ENCODE peak calls at places on chromosomes 11 and 22, in five cellular contexts. One of them, this sample, is unnamed.

GRCh38 chr11:46290598-46291309 is 13.3 kb downstream of the CREB3L1 start:
- DNase-seq in effector memory CD4-positive, alpha-beta T cell: no peak
- DNase-seq in CD8-positive, alpha-beta memory T cell: no peak
- DNase-seq in OCI-LY7: no peak
- DNase-seq in CD8-positive, alpha-beta T cell: no peak
- DNase-seq in this sample: no peak

GRCh38 chr11:113952070-113952469 is 22.8 kb upstream of the HTR3A start:
- DNase-seq in effector memory CD4-positive, alpha-beta T cell: no peak
- DNase-seq in CD8-positive, alpha-beta memory T cell: no peak
- DNase-seq in OCI-LY7: no peak
- DNase-seq in CD8-positive, alpha-beta T cell: no peak
- DNase-seq in this sample: no peak

GRCh38 chr11:120500414-120500936 is 11.1 kb upstream of the GRIK4 start:
- DNase-seq in effector memory CD4-positive, alpha-beta T cell: no peak
- DNase-seq in CD8-positive, alpha-beta memory T cell: no peak
- DNase-seq in OCI-LY7: no peak
- DNase-seq in CD8-positive, alpha-beta T cell: no peak
- DNase-seq in this sample: no peak

GRCh38 chr11:57305523-57305922 is 19.2 kb downstream of the TNKS1BP1 start:
- DNase-seq in effector memory CD4-positive, alpha-beta T cell: no peak
- DNase-seq in CD8-positive, alpha-beta memory T cell: no peak
- DNase-seq in OCI-LY7: no peak
- DNase-seq in CD8-positive, alpha-beta T cell: no peak
- DNase-seq in this sample: no peak

GRCh38 chr11:86678823-86679222 is 6.4 kb upstream of the ME3 start:
- DNase-seq in effector memory CD4-positive, alpha-beta T cell: no peak
- DNase-seq in CD8-positive, alpha-beta memory T cell: no peak
- DNase-seq in OCI-LY7: no peak
- DNase-seq in CD8-positive, alpha-beta T cell: no peak
- DNase-seq in this sample: no peak

GRCh38 chr11:83257638-83258229 is 28.4 kb downstream of the CCDC90B start:
- DNase-seq in effector memory CD4-positive, alpha-beta T cell: no peak
- DNase-seq in CD8-positive, alpha-beta memory T cell: no peak
- DNase-seq in OCI-LY7: no peak
- DNase-seq in CD8-positive, alpha-beta T cell: no peak
- DNase-seq in this sample: no peak

GRCh38 chr11:65036931-65037330 is 4.1 kb upstream of the SAC3D1 start:
- DNase-seq in effector memory CD4-positive, alpha-beta T cell: no peak
- DNase-seq in CD8-positive, alpha-beta memory T cell: no peak
- DNase-seq in OCI-LY7: no peak
- DNase-seq in CD8-positive, alpha-beta T cell: no peak
- DNase-seq in this sample: no peak

GRCh38 chr11:76656571-76657081 is 13.9 kb downstream of the LRRC32 start:
- DNase-seq in effector memory CD4-positive, alpha-beta T cell: no peak
- DNase-seq in CD8-positive, alpha-beta memory T cell: no peak
- DNase-seq in OCI-LY7: no peak
- DNase-seq in CD8-positive, alpha-beta T cell: no peak
- DNase-seq in this sample: no peak

GRCh38 chr11:12276356-12276755 is 101.0 kb upstream of the PARVA start:
- DNase-seq in effector memory CD4-positive, alpha-beta T cell: no peak
- DNase-seq in CD8-positive, alpha-beta memory T cell: no peak
- DNase-seq in OCI-LY7: no peak
- DNase-seq in CD8-positive, alpha-beta T cell: no peak
- DNase-seq in this sample: no peak

GRCh38 chr11:117186431-117186761 is 7.9 kb downstream of the SIDT2 start:
- DNase-seq in effector memory CD4-positive, alpha-beta T cell: no peak
- DNase-seq in CD8-positive, alpha-beta memory T cell: no peak
- DNase-seq in OCI-LY7: no peak
- DNase-seq in CD8-positive, alpha-beta T cell: no peak
- DNase-seq in this sample: no peak

GRCh38 chr22:47278655-47279054 is 516.2 kb downstream of the TBC1D22A start:
- DNase-seq in effector memory CD4-positive, alpha-beta T cell: no peak
- DNase-seq in CD8-positive, alpha-beta memory T cell: no peak
- DNase-seq in OCI-LY7: no peak
- DNase-seq in CD8-positive, alpha-beta T cell: no peak
- DNase-seq in this sample: no peak
- H3K9me3 ChIP-seq in effector memory CD4-positive, alpha-beta T cell: no peaks in the 10 kb centered on the region
- H3K9me3 ChIP-seq in CD8-positive, alpha-beta memory T cell: no peaks in the 10 kb centered on the region
- H3K9me3 ChIP-seq in OCI-LY7: no peaks in the 10 kb centered on the region
- H3K9me3 ChIP-seq in CD8-positive, alpha-beta T cell: no peaks in the 10 kb centered on the region
- H3K9me3 ChIP-seq in this sample: no peaks in the 10 kb centered on the region

GRCh38 chr11:37264783-37265182 is 666.7 kb upstream of the RAG2 start:
- DNase-seq in effector memory CD4-positive, alpha-beta T cell: no peak
- DNase-seq in CD8-positive, alpha-beta memory T cell: no peak
- DNase-seq in OCI-LY7: no peak
- DNase-seq in CD8-positive, alpha-beta T cell: no peak
- DNase-seq in this sample: no peak

GRCh38 chr11:37259734-37260133 is 661.7 kb upstream of the RAG2 start:
- DNase-seq in effector memory CD4-positive, alpha-beta T cell: no peak
- DNase-seq in CD8-positive, alpha-beta memory T cell: no peak
- DNase-seq in OCI-LY7: no peak
- DNase-seq in CD8-positive, alpha-beta T cell: no peak
- DNase-seq in this sample: no peak

DNA sequence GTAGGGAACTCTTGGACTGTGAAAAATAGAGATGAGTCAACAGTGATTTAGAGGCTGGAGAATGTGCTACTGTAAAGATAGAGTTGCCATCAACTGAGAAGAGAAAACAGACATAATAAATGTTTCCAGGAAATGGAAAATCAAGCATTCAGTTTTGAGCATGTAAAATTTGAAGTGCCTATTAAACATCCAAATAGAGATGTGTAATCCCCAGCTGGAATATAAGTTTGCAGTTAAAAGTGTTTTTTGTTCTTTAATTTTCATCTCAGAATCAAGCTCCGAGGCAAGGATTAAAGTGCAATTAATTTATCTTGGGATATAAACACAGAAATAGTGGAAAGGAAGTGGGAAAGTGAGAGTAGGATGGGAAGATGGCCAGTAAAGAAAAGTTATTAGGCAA is 666.0 kb upstream of the RAG2 start:
- DNase-seq in effector memory CD4-positive, alpha-beta T cell: no peak
- DNase-seq in CD8-positive, alpha-beta memory T cell: no peak
- DNase-seq in OCI-LY7: no peak
- DNase-seq in CD8-positive, alpha-beta T cell: no peak
- DNase-seq in this sample: no peak
- H3K9me3 ChIP-seq in effector memory CD4-positive, alpha-beta T cell: no peaks in the 10 kb centered on the region
- H3K9me3 ChIP-seq in CD8-positive, alpha-beta memory T cell: no peaks in the 10 kb centered on the region
- H3K9me3 ChIP-seq in OCI-LY7: no peaks in the 10 kb centered on the region
- H3K9me3 ChIP-seq in CD8-positive, alpha-beta T cell: no peaks in the 10 kb centered on the region
- H3K9me3 ChIP-seq in this sample: no peaks in the 10 kb centered on the region

DNA sequence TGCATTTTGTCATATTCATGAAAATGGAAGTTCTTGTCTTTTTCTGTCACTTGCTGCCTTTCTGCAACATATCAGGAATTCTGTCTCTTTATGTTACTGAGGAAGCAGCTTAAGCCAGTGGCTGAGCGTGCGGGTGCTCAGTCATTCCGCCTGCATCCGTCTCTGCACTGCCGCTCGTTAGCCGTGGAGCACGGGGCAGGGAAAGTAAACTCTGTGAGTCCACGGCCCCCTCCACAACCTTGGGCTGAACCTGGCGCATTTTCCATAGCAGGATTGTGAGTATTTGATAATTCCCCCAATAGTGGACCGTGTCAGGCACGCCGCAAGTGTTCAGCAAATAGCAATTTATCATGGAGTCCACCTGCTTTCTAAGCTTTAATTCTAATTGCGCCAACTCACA is 1007.7 kb downstream of the BRD1 start:
- DNase-seq in effector memory CD4-positive, alpha-beta T cell: no peak
- DNase-seq in CD8-positive, alpha-beta memory T cell: no peak
- DNase-seq in OCI-LY7: no peak
- DNase-seq in CD8-positive, alpha-beta T cell: no peak
- DNase-seq in this sample: no peak
- H3K9me3 ChIP-seq in effector memory CD4-positive, alpha-beta T cell: no peaks in the 10 kb centered on the region
- H3K9me3 ChIP-seq in CD8-positive, alpha-beta memory T cell: no peaks in the 10 kb centered on the region
- H3K9me3 ChIP-seq in OCI-LY7: no peaks in the 10 kb centered on the region
- H3K9me3 ChIP-seq in CD8-positive, alpha-beta T cell: no peaks in the 10 kb centered on the region
- H3K9me3 ChIP-seq in this sample: no peaks in the 10 kb centered on the region

GRCh38 chr22:48751539-48752437 is 1075.9 kb downstream of the BRD1 start:
- DNase-seq in effector memory CD4-positive, alpha-beta T cell: no peak
- DNase-seq in CD8-positive, alpha-beta memory T cell: no peak
- DNase-seq in OCI-LY7: no peak
- DNase-seq in CD8-positive, alpha-beta T cell: no peak
- DNase-seq in this sample: no peak

GRCh38 chr22:48753381-48753730 is 1074.3 kb downstream of the BRD1 start:
- DNase-seq in effector memory CD4-positive, alpha-beta T cell: no peak
- DNase-seq in CD8-positive, alpha-beta memory T cell: no peak
- DNase-seq in OCI-LY7: no peak
- DNase-seq in CD8-positive, alpha-beta T cell: no peak
- DNase-seq in this sample: no peak

GRCh38 chr22:48753752-48754517 is 1073.7 kb downstream of the BRD1 start:
- DNase-seq in effector memory CD4-positive, alpha-beta T cell: no peak
- DNase-seq in CD8-positive, alpha-beta memory T cell: no peak
- DNase-seq in OCI-LY7: no peak
- DNase-seq in CD8-positive, alpha-beta T cell: no peak
- DNase-seq in this sample: no peak

GRCh38 chr22:48750826-48751440 is 1076.7 kb downstream of the BRD1 start:
- DNase-seq in effector memory CD4-positive, alpha-beta T cell: no peak
- DNase-seq in CD8-positive, alpha-beta memory T cell: no peak
- DNase-seq in OCI-LY7: no peak
- DNase-seq in CD8-positive, alpha-beta T cell: no peak
- DNase-seq in this sample: no peak

DNA sequence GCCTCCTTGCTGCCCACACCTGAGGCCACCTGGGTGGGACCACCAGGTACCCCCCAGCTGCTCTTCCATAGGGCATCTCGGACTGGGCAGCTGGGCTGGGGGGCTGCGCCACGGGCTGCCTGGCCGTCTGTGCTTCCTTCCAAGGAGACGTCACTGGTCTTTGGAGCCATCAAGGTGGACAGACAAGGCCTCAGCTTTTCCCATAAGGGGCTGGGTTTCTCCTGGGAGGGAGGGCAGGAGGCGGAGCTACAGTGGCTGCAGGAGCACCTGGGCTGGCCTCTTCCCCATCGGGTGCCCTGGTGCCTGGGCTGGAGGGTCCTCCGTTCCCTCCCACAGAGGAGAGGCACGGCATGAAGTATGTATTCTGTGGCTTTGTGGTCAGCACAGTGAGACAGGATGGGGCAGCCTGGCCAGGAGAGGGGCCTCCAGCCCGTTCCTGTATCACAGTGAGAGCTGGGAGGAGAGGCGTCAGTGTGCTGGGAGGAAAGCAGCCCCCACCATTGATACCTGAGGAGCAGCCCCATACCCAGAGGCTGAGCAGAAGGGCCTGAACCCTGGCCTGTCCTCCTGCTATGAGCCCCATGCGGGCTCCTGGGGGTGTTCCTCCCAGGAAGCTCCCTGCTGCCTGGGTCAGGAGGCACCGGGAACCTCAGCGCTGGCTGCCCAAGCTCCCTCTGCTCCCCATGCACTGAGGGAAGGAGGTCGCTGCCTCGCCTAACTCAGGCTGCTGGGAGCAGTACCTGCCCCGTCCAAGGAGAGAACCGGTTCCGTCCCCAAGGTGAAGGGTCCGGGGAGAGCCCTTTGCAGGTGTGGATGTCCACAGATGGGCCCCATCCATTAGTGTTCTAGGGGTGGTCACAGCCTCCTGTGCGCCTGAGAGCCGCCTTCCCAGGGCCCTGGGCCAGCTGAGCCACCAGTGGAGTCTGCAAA is 1075.0 kb downstream of the BRD1 start:
- DNase-seq in effector memory CD4-positive, alpha-beta T cell: no peak
- DNase-seq in CD8-positive, alpha-beta memory T cell: no peak
- DNase-seq in OCI-LY7: no peak
- DNase-seq in CD8-positive, alpha-beta T cell: no peak
- DNase-seq in this sample: no peak
- H3K9me3 ChIP-seq in effector memory CD4-positive, alpha-beta T cell: no peaks in the 10 kb centered on the region
- H3K9me3 ChIP-seq in CD8-positive, alpha-beta memory T cell: no peaks in the 10 kb centered on the region
- H3K9me3 ChIP-seq in OCI-LY7: no peaks in the 10 kb centered on the region
- H3K9me3 ChIP-seq in CD8-positive, alpha-beta T cell: no peaks in the 10 kb centered on the region
- H3K9me3 ChIP-seq in this sample: no peaks in the 10 kb centered on the region

DNA sequence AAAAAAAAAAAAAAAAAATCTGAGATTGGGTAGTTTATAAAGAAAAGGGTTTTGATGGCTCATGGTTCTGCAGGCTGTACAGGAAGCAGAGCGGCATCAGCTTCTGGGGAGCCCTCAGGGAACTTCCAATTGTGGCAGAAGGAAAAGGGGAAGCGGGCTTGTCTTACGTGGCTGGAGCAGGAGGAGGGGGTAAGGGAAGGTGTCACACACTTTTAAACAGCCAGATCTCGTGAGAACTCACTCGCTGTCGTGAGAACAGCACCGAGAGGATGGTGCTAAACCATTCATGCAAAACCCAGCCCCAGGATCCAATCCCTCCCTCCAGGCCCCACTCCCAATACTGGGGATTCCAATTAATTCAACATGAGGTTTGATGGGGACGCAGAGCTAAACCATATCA is 806.2 kb downstream of the TBC1D22A start:
- DNase-seq in effector memory CD4-positive, alpha-beta T cell: no peak
- DNase-seq in CD8-positive, alpha-beta memory T cell: no peak
- DNase-seq in OCI-LY7: no peak
- DNase-seq in CD8-positive, alpha-beta T cell: no peak
- DNase-seq in this sample: no peak
- H3K9me3 ChIP-seq in effector memory CD4-positive, alpha-beta T cell: no peaks in the 10 kb centered on the region
- H3K9me3 ChIP-seq in CD8-positive, alpha-beta memory T cell: no peaks in the 10 kb centered on the region
- H3K9me3 ChIP-seq in OCI-LY7: no peaks in the 10 kb centered on the region
- H3K9me3 ChIP-seq in CD8-positive, alpha-beta T cell: no peaks in the 10 kb centered on the region
- H3K9me3 ChIP-seq in this sample: no peaks in the 10 kb centered on the region

GRCh38 chr11:58774164-58774593 is 42.4 kb upstream of the GLYAT start:
- DNase-seq in effector memory CD4-positive, alpha-beta T cell: no peak
- DNase-seq in CD8-positive, alpha-beta memory T cell: no peak
- DNase-seq in OCI-LY7: no peak
- DNase-seq in CD8-positive, alpha-beta T cell: no peak
- DNase-seq in this sample: no peak

GRCh38 chr11:58771458-58771855 is 39.7 kb upstream of the GLYAT start:
- DNase-seq in effector memory CD4-positive, alpha-beta T cell: no peak
- DNase-seq in CD8-positive, alpha-beta memory T cell: no peak
- DNase-seq in OCI-LY7: no peak
- DNase-seq in CD8-positive, alpha-beta T cell: no peak
- DNase-seq in this sample: no peak

GRCh38 chr11:58775066-58775708 is 43.4 kb upstream of the GLYAT start:
- DNase-seq in effector memory CD4-positive, alpha-beta T cell: no peak
- DNase-seq in CD8-positive, alpha-beta memory T cell: no peak
- DNase-seq in OCI-LY7: no peak
- DNase-seq in CD8-positive, alpha-beta T cell: no peak
- DNase-seq in this sample: no peak

GRCh38 chr11:58770627-58771457 is 39.1 kb upstream of the GLYAT start:
- DNase-seq in effector memory CD4-positive, alpha-beta T cell: no peak
- DNase-seq in CD8-positive, alpha-beta memory T cell: no peak
- DNase-seq in OCI-LY7: no peak
- DNase-seq in CD8-positive, alpha-beta T cell: no peak
- DNase-seq in this sample: no peak

DNA sequence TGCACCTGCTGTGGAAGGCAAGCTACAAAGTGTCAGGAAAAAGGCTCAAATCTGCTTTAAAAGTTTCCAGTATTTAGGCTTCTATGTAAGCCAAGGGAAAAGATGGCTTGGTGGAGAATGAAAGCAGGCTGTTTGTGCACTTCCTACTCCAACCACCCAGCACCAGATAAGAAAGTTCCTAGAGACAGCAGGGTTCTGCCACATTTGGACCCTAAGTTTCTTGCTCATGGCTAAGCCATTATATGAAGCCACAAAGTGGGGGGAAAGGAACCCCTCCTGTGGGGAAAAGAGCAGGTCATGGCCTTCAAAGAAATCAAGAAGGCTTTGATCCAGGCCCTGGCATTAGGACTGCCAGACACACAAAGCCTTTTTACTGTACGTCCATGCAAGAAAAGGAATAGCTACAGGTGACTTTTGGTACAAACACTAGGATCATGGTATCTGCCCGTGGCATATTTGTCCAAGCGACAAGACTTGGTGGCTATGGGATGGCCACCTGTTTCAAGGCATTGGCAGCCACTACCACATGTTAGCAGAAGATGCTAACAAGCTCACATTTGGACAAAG is 41.1 kb upstream of the GLYAT start:
- DNase-seq in effector memory CD4-positive, alpha-beta T cell: no peak
- DNase-seq in CD8-positive, alpha-beta memory T cell: no peak
- DNase-seq in OCI-LY7: no peak
- DNase-seq in CD8-positive, alpha-beta T cell: no peak
- DNase-seq in this sample: no peak
- H3K9me3 ChIP-seq in effector memory CD4-positive, alpha-beta T cell: no peaks in the 10 kb centered on the region
- H3K9me3 ChIP-seq in CD8-positive, alpha-beta memory T cell: no peaks in the 10 kb centered on the region
- H3K9me3 ChIP-seq in OCI-LY7: no peaks in the 10 kb centered on the region
- H3K9me3 ChIP-seq in CD8-positive, alpha-beta T cell: no peaks in the 10 kb centered on the region
- H3K9me3 ChIP-seq in this sample: no peaks in the 10 kb centered on the region